ENCODE peak calls at places on chromosomes 3 and 15, in four cellular contexts. H is small intestine, B is suprapubic skin, P is HTR-8/SVneo. G is an unnamed sample.

GRCh38 chr3:44434834-44435510 is 42.5 kb downstream of the ZNF445 start:
- DNase-seq in P (no peak), B (no peak), H (no peak), G (no peak)

GRCh38 chr15:68151277-68151676 is 53.9 kb downstream of the CALML4 start:
- DNase-seq in P (no peak), B (no peak), H (no peak), G (no peak)

GRCh38 chr3:184524981-184525336 is 36.6 kb upstream of the EPHB3 start:
- DNase-seq in B (no peak), H (no peak), P (no peak), G (no peak)

GRCh38 chr15:95556225-95556624 is 774.3 kb upstream of the NR2F2 start:
- DNase-seq in H (no peak), B (no peak), P (no peak), G (no peak)

GRCh38 chr15:85754993-85755392 is 39.7 kb downstream of the KLHL25 start:
- DNase-seq in B (peak; percentile 62), H (no peak), P (no peak), G (no peak)

GRCh38 chr3:54056521-54056920 is 65.8 kb upstream of the CACNA2D3 start:
- DNase-seq in H (no peak), B (no peak), P (no peak), G (no peak)

GRCh38 chr3:182795383-182795782 is 2.1 kb downstream of the ATP11B start:
- DNase-seq in B (no peak), H (peak; percentile 70), P (peak; percentile 27), G (peak; percentile 14)

GRCh38 chr3:134355416-134355815 is 18.8 kb downstream of the AMOTL2 start:
- DNase-seq in P (no peak), B (no peak), H (no peak), G (no peak)

GRCh38 chr3:61154788-61155187 is 96.5 kb downstream of the FHIT start:
- DNase-seq in B (no peak), H (no peak), P (no peak), G (no peak)

GRCh38 chr15:36400936-36401585 is 178.4 kb upstream of the CDIN1 start:
- DNase-seq in B (no peak), H (no peak), P (no peak), G (no peak)

G was measured in ACHN.